ENCODE peak calls at places on chromosomes 5 and 9, in four cellular contexts. A is HT-29, R is aorta, O is SW 1271. T is an unnamed sample.

GRCh38 chr9:13770956-13771355 is 491.5 kb upstream of the MPDZ start:
- DNase-seq in O (no peak), R (no peak), A (no peak), T (no peak)

GRCh38 chr5:80959768-80960442 is at the start of gene RASGRF2:
- DNase-seq in A (peak; percentile 77), O (no peak), R (no peak), T (peak; percentile 76)

GRCh38 chr9:530681-531080 is 310.8 kb upstream of the DMRT1 start:
- DNase-seq in R (peak; percentile 77), O (no peak), A (peak; percentile 18), T (no peak)

GRCh38 chr5:45385321-45386058 is 310.7 kb downstream of the HCN1 start:
- DNase-seq in R (no peak), A (peak; percentile 82), O (peak; percentile 63), T (no peak)

GRCh38 chr5:146796144-146796543 is 82.4 kb downstream of the PPP2R2B start:
- DNase-seq in O (no peak), A (no peak), R (no peak), T (no peak)

GRCh38 chr5:13664377-13664776 is 280.1 kb downstream of the DNAH5 start:
- DNase-seq in A (peak; percentile 6), R (no peak), O (peak; percentile 54), T (no peak)

GRCh38 chr5:143133721-143134120 is 269.8 kb downstream of the NR3C1 start:
- DNase-seq in O (no peak), R (no peak), A (no peak), T (no peak)

GRCh38 chr5:172891716-172892421 is 57.8 kb downstream of the ERGIC1 start:
- DNase-seq in A (no peak), O (no peak), R (peak; percentile 91), T (peak; percentile 86)

GRCh38 chr5:135436856-135437795 is 10.0 kb downstream of the DCANP1 start:
- DNase-seq in A (no peak), R (no peak), O (no peak), T (no peak)

GRCh38 chr5:68348447-68349222 is 133.1 kb downstream of the PIK3R1 start:
- DNase-seq in A (no peak), R (no peak), O (no peak), T (no peak)

T was measured in spleen.